ENCODE peak calls at places on chromosomes 12 and 14, in eight cellular contexts. N is GM12878, J is PC-9, W is MM.1S, L is fibroblast of lung, E is neural progenitor cell, K is H9, V is SK-N-SH. H is an unnamed sample.

GRCh38 chr14:93049867-93050331 is 65.8 kb downstream of the ITPK1 start:
- DNase-seq in N (no peak), J (no peak), W (no peak), L (peak; percentile 65), E (peak; percentile 41), K (no peak), V (no peak), H (no peak)

GRCh38 chr14:55845963-55846851 is 266.2 kb downstream of the KTN1 start:
- DNase-seq in N (no peak), J (no peak), W (no peak), L (no peak), E (no peak), K (no peak), V (no peak), H (no peak)

GRCh38 chr14:58572092-58572853 is 65.5 kb upstream of the DACT1 start:
- DNase-seq in N (no peak), J (no peak), W (no peak), L (peak; percentile 21), E (peak; percentile 9), K (no peak), V (no peak), H (peak; percentile 68)

GRCh38 chr12:54215990-54216579 is 27.3 kb upstream of the SMUG1 start:
- DNase-seq in N (no peak), J (no peak), W (no peak), L (no peak), E (no peak), K (peak; percentile 76), V (no peak), H (no peak)

GRCh38 chr12:122990561-122990960 is 10.1 kb downstream of the ARL6IP4 start:
- DNase-seq in N (no peak), J (no peak), W (no peak), L (no peak), E (no peak), K (no peak), V (no peak), H (no peak)

GRCh38 chr14:95489163-95489887 is 27.1 kb downstream of the SYNE3 start:
- DNase-seq in N (no peak), J (no peak), W (no peak), L (peak; percentile 75), E (no peak), K (no peak), V (no peak), H (no peak)

GRCh38 chr14:104143521-104144452 is 5.4 kb downstream of the KIF26A start:
- DNase-seq in N (no peak), J (no peak), W (no peak), L (no peak), E (no peak), K (peak; percentile 15), V (peak; percentile 36), H (no peak)

GRCh38 chr14:57326253-57326652 is 57.5 kb downstream of the AP5M1 start:
- DNase-seq in N (peak; percentile 13), J (no peak), W (no peak), L (no peak), E (no peak), K (no peak), V (no peak), H (no peak)

DNA sequence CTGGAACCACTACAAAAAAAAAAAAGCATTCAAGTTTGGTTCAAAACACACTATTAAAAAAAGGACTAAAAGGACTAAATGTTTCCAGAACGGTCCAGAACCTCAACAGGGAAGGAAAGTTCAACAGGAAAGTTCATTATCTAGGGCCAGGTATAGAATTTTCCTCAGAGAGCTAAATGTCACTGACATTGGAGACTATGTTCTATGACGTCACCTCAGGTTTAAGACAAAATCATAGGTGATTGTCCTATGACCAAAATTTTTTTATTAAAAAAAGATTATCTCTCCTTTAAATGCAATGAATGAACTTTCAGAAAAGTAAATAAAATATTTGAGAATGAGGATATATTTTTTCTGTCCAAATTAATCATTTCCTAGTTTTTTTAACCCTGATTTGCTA is 746.7 kb upstream of the USP15 start:
- DNase-seq in N (no peak), J (no peak), W (no peak), L (no peak), E (no peak), K (no peak), V (no peak), H (no peak)
- H2AFZ ChIP-seq in N (no peak overlapping the region), J (no peak overlapping the region), W (no peak overlapping the region), L (no peak overlapping the region), E (no peak overlapping the region), K (no peak overlapping the region), V (no peak overlapping the region), H (no peak overlapping the region)

GRCh38 chr12:29783773-29784666 is at the start of gene TMTC1:
- DNase-seq in N (no peak), J (no peak), W (peak; percentile 69), L (peak; percentile 69), E (peak; percentile 92), K (peak; percentile 88), V (peak; percentile 95), H (peak; percentile 63)

GRCh38 chr12:29781705-29782266 is 2.0 kb downstream of the TMTC1 start:
- DNase-seq in N (no peak), J (no peak), W (no peak), L (no peak), E (no peak), K (no peak), V (no peak), H (no peak)

GRCh38 chr12:29782285-29782820 is 1.4 kb downstream of the TMTC1 start:
- DNase-seq in N (no peak), J (no peak), W (peak; percentile 66), L (peak; percentile 89), E (peak; percentile 48), K (no peak), V (no peak), H (peak; percentile 34)

GRCh38 chr12:29781176-29781575 is 2.6 kb downstream of the TMTC1 start:
- DNase-seq in N (no peak), J (no peak), W (no peak), L (peak; percentile 20), E (no peak), K (no peak), V (no peak), H (no peak)

GRCh38 chr12:29782821-29783772 is 645 bp downstream of the TMTC1 start:
- DNase-seq in N (no peak), J (no peak), W (peak; percentile 49), L (peak; percentile 53), E (peak; percentile 77), K (peak; percentile 72), V (peak; percentile 48), H (peak; percentile 14)
- H2AFZ ChIP-seq in N (no peak overlapping the region), J (peak overlapping the region; percentile 81), W (peak overlapping the region; percentile 96), L (peak overlapping the region; percentile 52), E (peak overlapping the region; percentile 69), K (no peak overlapping the region), V (peak overlapping the region; percentile 46), H (peak overlapping the region; percentile 42)

GRCh38 chr12:50507474-50507838 is 2.7 kb downstream of the DIP2B start:
- DNase-seq in N (no peak), J (no peak), W (no peak), L (no peak), E (no peak), K (no peak), V (no peak), H (no peak)

GRCh38 chr12:50504798-50505385 is at the start of gene DIP2B:
- DNase-seq in N (peak; percentile 50), J (peak; percentile 93), W (peak; percentile 93), L (peak; percentile 89), E (peak; percentile 97), K (peak; percentile 97), V (peak; percentile 96), H (peak; percentile 96)

GRCh38 chr12:50505945-50506344 is 1.2 kb downstream of the DIP2B start:
- DNase-seq in N (no peak), J (no peak), W (no peak), L (peak; percentile 25), E (peak; percentile 16), K (no peak), V (no peak), H (peak; percentile 28)

GRCh38 chr12:50506753-50507473 is 2.1 kb downstream of the DIP2B start:
- DNase-seq in N (no peak), J (no peak), W (no peak), L (peak; percentile 26), E (no peak), K (no peak), V (no peak), H (no peak)

DNA sequence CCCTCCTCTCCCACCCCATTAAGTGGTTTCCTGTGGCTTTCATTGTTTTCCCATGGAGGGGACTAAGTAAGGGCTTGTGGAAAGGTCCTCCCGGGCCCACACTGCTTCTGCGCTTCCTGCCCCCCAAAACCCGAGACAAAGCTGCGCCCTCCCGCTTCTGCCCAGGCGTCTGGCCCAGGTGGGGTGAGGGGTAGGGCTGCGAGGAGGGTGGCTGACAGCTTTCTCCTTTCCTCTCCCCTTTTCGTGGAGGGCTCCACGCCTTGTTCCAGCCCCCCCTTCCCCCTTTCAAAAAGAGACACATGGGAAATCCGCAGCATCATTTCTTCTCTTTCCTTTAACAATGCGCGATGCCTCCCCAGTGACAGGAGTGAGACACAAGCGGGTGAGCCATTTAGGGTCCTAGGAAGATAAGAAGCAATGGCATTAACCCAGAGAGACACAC is 622 bp downstream of the DIP2B start:
- DNase-seq in N (no peak), J (no peak), W (peak; percentile 29), L (peak; percentile 19), E (peak; percentile 49), K (no peak), V (peak; percentile 64), H (peak; percentile 32)
- H2AFZ ChIP-seq in N (peak overlapping the region; percentile 86), J (peak overlapping the region; percentile 90), W (peak overlapping the region; percentile 83), L (peak overlapping the region; percentile 65), E (peak overlapping the region; percentile 71), K (no peak overlapping the region), V (peak overlapping the region; percentile 91), H (peak overlapping the region; percentile 90)

GRCh38 chr14:25756880-25757279 is 706.9 kb upstream of the STXBP6 start:
- DNase-seq in N (no peak), J (no peak), W (no peak), L (no peak), E (peak; percentile 15), K (peak; percentile 44), V (no peak), H (no peak)

GRCh38 chr14:25757364-25757763 is 707.4 kb upstream of the STXBP6 start:
- DNase-seq in N (no peak), J (no peak), W (no peak), L (no peak), E (no peak), K (no peak), V (no peak), H (no peak)

GRCh38 chr14:25759251-25759650 is 709.3 kb upstream of the STXBP6 start:
- DNase-seq in N (no peak), J (no peak), W (no peak), L (no peak), E (no peak), K (no peak), V (no peak), H (no peak)
- H2AFZ ChIP-seq in N (no peak overlapping the region), J (no peak overlapping the region), W (no peak overlapping the region), L (no peak overlapping the region), E (no peak overlapping the region), K (no peak overlapping the region), V (no peak overlapping the region), H (no peak overlapping the region)

GRCh38 chr14:60647081-60647836 is 2.0 kb downstream of the SIX1 start:
- DNase-seq in N (no peak), J (peak; percentile 53), W (no peak), L (peak; percentile 75), E (peak; percentile 80), K (peak; percentile 66), V (no peak), H (peak; percentile 83)
- H2AFZ ChIP-seq in N (no peak overlapping the region), J (peak overlapping the region; percentile 97), W (no peak overlapping the region), L (peak overlapping the region; percentile 29), E (no peak overlapping the region), K (no peak overlapping the region), V (no peak overlapping the region), H (peak overlapping the region; percentile 96)